ENCODE peak calls at places on chromosomes 2 and 18, in seven cellular contexts. M is OCI-LY7, K is K562, B is IMR-90, Z is fibroblast of lung, Y is PC-9, C is MM.1S. F is an unnamed sample.

GRCh38 chr2:236044191-236044590 is 124.0 kb downstream of the GBX2 start:
- DNase-seq in M (no peak), C (no peak), Z (no peak), K (no peak), B (no peak), Y (no peak), F (no peak)

GRCh38 chr2:71925268-71926097 is 222.2 kb downstream of the CYP26B1 start:
- DNase-seq in M (no peak), Y (peak; percentile 41), K (no peak), C (no peak), Z (no peak), B (no peak), F (peak; percentile 9)

GRCh38 chr2:238816296-238816695 is 31.6 kb upstream of the TWIST2 start:
- DNase-seq in Z (no peak), K (no peak), B (no peak), C (no peak), Y (no peak), M (no peak), F (no peak)

GRCh38 chr2:106339608-106340007 is 128.6 kb downstream of the RGPD3 start:
- DNase-seq in B (no peak), K (no peak), C (no peak), Y (no peak), Z (no peak), M (no peak), F (no peak)

GRCh38 chr2:130319536-130319935 is 23.2 kb upstream of the IMP4 start:
- DNase-seq in K (no peak), M (no peak), C (no peak), B (no peak), Y (no peak), Z (peak; percentile 9), F (no peak)

GRCh38 chr2:237964194-237964577 is 2.6 kb upstream of the UBE2F start:
- DNase-seq in Y (no peak), Z (no peak), K (peak; percentile 88), C (no peak), M (no peak), B (no peak), F (peak; percentile 51)

GRCh38 chr18:70490008-70490933 is 201.4 kb downstream of the SOCS6 start:
- DNase-seq in Z (peak; percentile 29), Y (no peak), B (peak; percentile 57), K (peak; percentile 59), C (peak; percentile 46), M (peak; percentile 25), F (peak; percentile 68)

GRCh38 chr2:203037026-203037425 is 22.4 kb downstream of the NBEAL1 start:
- DNase-seq in B (no peak), K (no peak), M (no peak), Y (no peak), C (no peak), Z (no peak), F (no peak)

GRCh38 chr2:60213865-60214657 is 339.4 kb downstream of the BCL11A start:
- DNase-seq in B (no peak), K (no peak), Z (no peak), C (no peak), M (no peak), Y (no peak), F (peak; percentile 18)

GRCh38 chr2:232432598-232433184 is 23.3 kb upstream of the ALPI start:
- DNase-seq in K (peak; percentile 20), Z (no peak), C (no peak), B (no peak), M (peak; percentile 24), Y (no peak), F (peak; percentile 62)
- H3K36me3 ChIP-seq in K (no peaks in the 10 kb centered on the region), Z (no peaks in the 10 kb centered on the region), C (no peaks in the 10 kb centered on the region), B (no peaks in the 10 kb centered on the region), M (no peaks in the 10 kb centered on the region), Y (no peaks in the 10 kb centered on the region), F (no peaks in the 10 kb centered on the region)

GRCh38 chr2:170030040-170030439 is 147.9 kb upstream of the MYO3B start:
- DNase-seq in Y (no peak), Z (no peak), B (no peak), C (no peak), K (no peak), M (no peak), F (no peak)
- H3K4me3 ChIP-seq in Y (no peak overlapping the region), Z (no peak overlapping the region), B (no peak overlapping the region), C (no peak overlapping the region), K (no peak overlapping the region), M (no peak overlapping the region), F (no peak overlapping the region)

GRCh38 chr2:180328795-180329422 is 321.8 kb upstream of the CWC22 start:
- DNase-seq in Z (no peak), Y (no peak), K (no peak), C (no peak), M (no peak), B (no peak), F (no peak)
- H2AFZ ChIP-seq in Z (no peak overlapping the region), Y (no peak overlapping the region), K (no peak overlapping the region), C (no peak overlapping the region), M (no peak overlapping the region), B (no peak overlapping the region), F (no peak overlapping the region)

GRCh38 chr18:12366794-12367193 is 10.2 kb downstream of the AFG3L2 start:
- DNase-seq in Z (no peak), C (no peak), B (no peak), M (no peak), Y (no peak), K (no peak), F (no peak)
- H3K36me3 ChIP-seq in Z (peaks cover 17% of the 10 kb centered on the region), C (peaks cover 3% of the 10 kb centered on the region), B (peaks cover 30% of the 10 kb centered on the region), M (peaks cover 90% of the 10 kb centered on the region), Y (peaks cover 25% of the 10 kb centered on the region), K (peaks cover 93% of the 10 kb centered on the region), F (peaks cover 19% of the 10 kb centered on the region)

GRCh38 chr2:29242621-29243375 is 127.6 kb downstream of the CLIP4 start:
- DNase-seq in Y (no peak), B (no peak), C (no peak), Z (no peak), K (no peak), M (no peak), F (no peak)

GRCh38 chr2:29238497-29238896 is 123.3 kb downstream of the CLIP4 start:
- DNase-seq in K (peak; percentile 22), Y (no peak), Z (no peak), M (peak; percentile 9), B (peak; percentile 17), C (no peak), F (peak; percentile 34)

GRCh38 chr2:29241955-29242565 is 126.8 kb downstream of the CLIP4 start:
- DNase-seq in C (no peak), Y (no peak), M (no peak), Z (no peak), K (no peak), B (no peak), F (no peak)

GRCh38 chr2:29239209-29239960 is 124.2 kb downstream of the CLIP4 start:
- DNase-seq in Z (no peak), B (no peak), M (no peak), K (no peak), C (no peak), Y (no peak), F (no peak)

DNA sequence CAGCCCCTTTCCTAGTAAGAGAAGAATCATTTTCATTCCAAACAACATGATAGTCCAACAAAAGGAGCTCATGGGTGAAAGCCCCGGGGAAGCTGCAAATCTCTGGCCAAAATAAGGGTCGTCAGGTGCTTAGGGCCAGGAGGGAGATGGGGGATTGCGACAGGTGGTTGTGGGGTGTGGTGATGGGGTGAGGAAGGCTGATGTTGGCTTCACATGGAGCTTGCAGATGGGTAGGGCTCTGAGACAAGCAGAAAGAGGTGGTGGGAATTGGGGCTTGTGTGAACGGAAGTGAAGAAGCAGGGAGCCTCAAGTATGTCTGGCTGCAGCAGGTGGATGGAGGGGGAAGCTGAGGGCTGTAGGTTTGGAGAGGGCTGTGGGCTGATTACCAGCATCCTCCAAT is 126.1 kb downstream of the CLIP4 start:
- DNase-seq in K (no peak), C (no peak), Z (no peak), M (no peak), Y (no peak), B (no peak), F (no peak)
- H3K4me3 ChIP-seq in K (no peak overlapping the region), C (no peak overlapping the region), Z (no peak overlapping the region), M (no peak overlapping the region), Y (no peak overlapping the region), B (no peak overlapping the region), F (no peak overlapping the region)

GRCh38 chr18:50507120-50507590 is 52.7 kb upstream of the MAPK4 start:
- DNase-seq in K (peak; percentile 41), M (peak; percentile 3), C (peak; percentile 47), Z (peak; percentile 1), Y (no peak), B (no peak), F (peak; percentile 46)
- H2AFZ ChIP-seq in K (no peak overlapping the region), M (no peak overlapping the region), C (no peak overlapping the region), Z (no peak overlapping the region), Y (no peak overlapping the region), B (no peak overlapping the region), F (no peak overlapping the region)

GRCh38 chr2:47737191-47737975 is 45.6 kb upstream of the MSH6 start:
- DNase-seq in C (no peak), M (no peak), B (no peak), Y (no peak), K (no peak), Z (no peak), F (peak; percentile 90)

GRCh38 chr2:47738331-47738730 is 44.6 kb upstream of the MSH6 start:
- DNase-seq in K (no peak), M (peak; percentile 87), Z (no peak), C (no peak), B (no peak), Y (no peak), F (no peak)

GRCh38 chr2:47741637-47742036 is 41.3 kb upstream of the MSH6 start:
- DNase-seq in Z (no peak), K (no peak), M (no peak), C (no peak), Y (no peak), B (no peak), F (no peak)

GRCh38 chr2:47744074-47744473 is 38.9 kb upstream of the MSH6 start:
- DNase-seq in M (no peak), B (no peak), K (no peak), Y (no peak), C (no peak), Z (no peak), F (no peak)

DNA sequence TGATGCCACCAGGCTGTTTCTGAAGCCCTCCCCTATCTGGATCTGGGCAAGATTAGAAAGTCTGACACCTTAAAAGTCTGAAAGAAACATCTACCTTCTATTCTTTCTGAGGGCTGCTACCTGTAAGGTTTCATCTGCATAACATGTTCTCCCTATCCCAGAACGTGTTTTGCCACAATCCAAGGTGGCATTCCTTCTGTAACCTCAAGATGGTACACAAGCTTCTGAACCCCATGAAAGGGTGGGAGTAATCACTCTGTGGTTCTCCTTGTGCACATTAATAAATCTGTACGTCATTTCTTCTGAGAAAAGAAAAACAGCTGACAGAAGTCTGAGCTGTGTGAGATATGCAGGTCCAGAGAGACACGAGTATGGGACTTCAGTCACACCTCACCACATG is 41.8 kb upstream of the MSH6 start:
- DNase-seq in C (no peak), K (no peak), B (no peak), Z (no peak), Y (peak; percentile 67), M (no peak), F (no peak)
- H3K36me3 ChIP-seq in C (no peaks in the 10 kb centered on the region), K (no peaks in the 10 kb centered on the region), B (no peaks in the 10 kb centered on the region), Z (no peaks in the 10 kb centered on the region), Y (no peaks in the 10 kb centered on the region), M (peaks cover 96% of the 10 kb centered on the region), F (no peaks in the 10 kb centered on the region)

DNA sequence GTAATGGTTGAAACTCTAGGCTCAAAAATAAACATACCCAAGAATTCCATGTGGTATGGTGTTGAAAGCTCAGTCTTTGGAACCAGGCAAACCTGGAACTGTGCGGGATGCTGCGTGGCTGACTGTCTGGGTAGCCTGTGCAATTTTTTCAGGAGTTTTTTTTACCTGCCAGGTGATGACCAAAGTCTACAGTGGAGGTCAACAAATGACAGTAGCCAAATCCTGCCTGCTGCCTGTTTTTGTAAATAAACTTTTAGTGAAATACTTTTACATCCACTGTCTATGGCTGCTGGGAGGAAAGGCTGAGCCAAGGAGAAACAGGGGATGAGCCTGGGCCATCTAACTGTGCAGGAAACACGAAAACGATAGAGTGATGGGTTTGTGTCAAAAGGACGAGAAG is 240.6 kb downstream of the PIEZO2 start:
- DNase-seq in Y (no peak), C (no peak), B (no peak), Z (no peak), M (no peak), K (no peak), F (no peak)
- H3K4me3 ChIP-seq in Y (no peak overlapping the region), C (no peak overlapping the region), B (no peak overlapping the region), Z (no peak overlapping the region), M (no peak overlapping the region), K (no peak overlapping the region), F (no peak overlapping the region)